ENCODE peak calls at places on chromosomes 1 and 21, in four cellular contexts. S, V, Z and E are unnamed samples.

GRCh38 chr1:50332941-50333594 is 90.2 kb downstream of the DMRTA2 start:
- DNase-seq in S (peak; percentile 59), V (peak; percentile 84), Z (peak; percentile 69), E (peak; percentile 77)

GRCh38 chr21:36976228-36976627 is 9.8 kb upstream of the HLCS start:
- DNase-seq in S (no peak), Z (no peak), V (no peak), E (no peak)

GRCh38 chr1:50047916-50048694 is 24.4 kb upstream of the AGBL4 start:
- DNase-seq in S (no peak), Z (no peak), V (no peak), E (no peak)

GRCh38 chr1:169339773-169340172 is 27.8 kb downstream of the NME7 start:
- DNase-seq in Z (no peak), S (no peak), V (no peak), E (no peak)

GRCh38 chr1:182968151-182968741 is 15.3 kb upstream of the SHCBP1L start:
- DNase-seq in S (no peak), Z (no peak), V (peak; percentile 52), E (no peak)

GRCh38 chr21:36628096-36628495 is 70.8 kb upstream of the SIM2 start:
- DNase-seq in S (no peak), V (no peak), Z (no peak), E (no peak)

GRCh38 chr1:107926436-107927080 is 38.4 kb downstream of the VAV3 start:
- DNase-seq in Z (no peak), S (no peak), V (no peak), E (no peak)

GRCh38 chr21:44960141-44961092 is 20.6 kb downstream of the SLX9 start:
- DNase-seq in Z (no peak), V (no peak), S (peak; percentile 18), E (no peak)

GRCh38 chr1:30061292-30062204 is 661.8 kb downstream of the MATN1 start:
- DNase-seq in Z (no peak), S (no peak), V (no peak), E (no peak)

GRCh38 chr1:29703596-29703995 is 467.3 kb downstream of the PTPRU start:
- DNase-seq in V (peak; percentile 50), S (no peak), Z (peak; percentile 32), E (no peak)

GRCh38 chr1:23639460-23639859 is 52.1 kb upstream of the RPL11 start:
- DNase-seq in Z (no peak), S (peak; percentile 18), V (no peak), E (no peak)

GRCh38 chr1:101147381-101147780 is 89.4 kb upstream of the S1PR1 start:
- DNase-seq in Z (no peak), V (no peak), S (no peak), E (no peak)

GRCh38 chr1:163730366-163730765 is 408.6 kb downstream of the NUF2 start:
- DNase-seq in V (peak; percentile 17), S (no peak), Z (no peak), E (no peak)

DNA sequence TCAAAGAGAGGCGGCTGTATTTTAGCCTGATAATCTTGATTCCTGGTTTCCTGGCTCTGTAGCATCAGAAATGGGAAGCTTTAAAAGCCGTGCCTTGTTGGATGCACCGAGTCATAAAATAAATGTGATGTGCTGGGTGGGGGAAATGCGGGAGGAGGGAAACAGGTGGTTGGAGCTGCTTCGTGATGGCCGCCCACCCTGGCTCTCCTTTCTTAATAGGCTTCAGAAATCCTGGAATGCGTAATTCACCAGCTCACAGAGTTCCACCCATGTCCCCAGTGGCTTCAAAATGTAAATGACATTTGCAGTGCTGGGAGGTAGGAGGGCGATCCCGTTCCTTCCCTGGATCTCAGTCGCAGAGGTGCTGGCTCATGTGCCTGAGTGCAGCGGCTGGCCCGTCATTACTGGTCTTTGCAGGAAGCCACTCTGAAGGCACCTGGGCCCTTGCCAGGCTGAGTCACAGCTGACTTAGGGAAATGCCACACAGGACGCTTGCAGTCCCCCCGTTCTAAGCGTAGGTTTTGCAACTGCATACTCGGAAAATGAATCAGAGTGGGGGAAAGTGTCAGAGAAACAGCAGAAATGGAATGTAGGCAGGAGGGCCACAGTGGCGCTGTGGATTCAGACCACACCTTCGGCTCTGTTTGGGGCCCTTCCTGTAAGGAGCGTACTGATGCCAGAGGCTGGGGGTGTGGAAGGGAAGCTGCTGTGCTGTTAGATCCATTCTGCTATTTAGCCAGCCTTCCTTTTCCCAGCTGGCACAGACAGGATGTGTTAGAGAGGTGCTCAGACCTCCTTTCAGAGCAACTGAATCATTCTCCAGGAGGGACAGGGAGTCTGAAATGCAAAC is 37.6 kb downstream of the GALNT2 start:
- DNase-seq in S (peak; percentile 92), Z (no peak), V (peak; percentile 94), E (no peak)
- TF ChIP-seq CTCF in S (peak; percentile 14), Z (no peak), V (no peak), E (peak; percentile 22)

GRCh38 chr1:31707711-31708110 is 3.9 kb upstream of the COL16A1 start:
- DNase-seq in S (no peak), Z (no peak), V (no peak), E (no peak)
- TF ChIP-seq CTCF in S (peak; percentile 11), Z (no peak), V (no peak), E (no peak)

DNA sequence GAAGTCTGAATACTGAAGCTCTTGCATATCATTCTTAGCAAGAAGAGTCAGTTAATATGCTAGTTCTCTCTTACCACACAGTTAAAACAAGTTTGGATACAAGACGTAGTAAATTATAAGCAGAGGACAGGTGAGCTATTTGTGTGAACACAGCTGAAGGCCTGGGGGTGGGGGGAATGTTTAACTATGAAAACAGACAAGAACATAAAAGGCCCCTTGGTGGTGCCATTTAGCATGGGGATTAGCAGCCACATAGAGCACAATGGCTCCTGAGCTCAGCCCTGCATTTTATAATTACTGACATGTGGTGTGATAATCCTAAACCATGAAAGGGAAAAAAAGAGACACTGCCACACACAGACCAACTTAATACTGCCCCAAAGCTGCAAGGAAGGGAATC is 94.8 kb downstream of the TGFBR3 start:
- DNase-seq in S (no peak), Z (no peak), V (peak; percentile 28), E (no peak)
- TF ChIP-seq CTCF in S (no peak), Z (no peak), V (no peak), E (no peak)

DNA sequence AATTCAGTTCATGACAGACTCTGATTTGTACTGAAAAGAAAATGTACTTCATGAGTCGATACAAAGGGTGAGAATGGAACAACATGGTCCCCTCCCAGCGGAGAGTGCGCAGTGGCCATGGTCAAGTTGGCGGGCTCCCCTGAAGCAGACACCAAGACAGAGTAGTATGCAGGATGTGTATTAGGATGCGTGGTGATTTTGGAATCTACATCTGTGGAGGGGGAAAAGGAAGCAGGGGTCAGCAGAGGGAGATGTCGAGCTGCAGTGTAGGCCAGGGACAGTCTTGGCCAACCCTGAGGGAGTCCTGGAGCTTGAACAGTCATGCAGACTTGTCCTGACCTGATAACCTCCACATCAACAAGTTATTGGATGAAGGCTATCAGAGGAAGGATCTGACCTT is 481.0 kb downstream of the OMA1 start:
- DNase-seq in Z (no peak), S (no peak), V (no peak), E (no peak)
- TF ChIP-seq CTCF in Z (no peak), S (no peak), V (no peak), E (no peak)

GRCh38 chr1:223136086-223136485 is 7.0 kb downstream of the TLR5 start:
- DNase-seq in V (no peak), S (no peak), Z (no peak), E (no peak)
- TF ChIP-seq CTCF in V (no peak), S (no peak), Z (no peak), E (no peak)

DNA sequence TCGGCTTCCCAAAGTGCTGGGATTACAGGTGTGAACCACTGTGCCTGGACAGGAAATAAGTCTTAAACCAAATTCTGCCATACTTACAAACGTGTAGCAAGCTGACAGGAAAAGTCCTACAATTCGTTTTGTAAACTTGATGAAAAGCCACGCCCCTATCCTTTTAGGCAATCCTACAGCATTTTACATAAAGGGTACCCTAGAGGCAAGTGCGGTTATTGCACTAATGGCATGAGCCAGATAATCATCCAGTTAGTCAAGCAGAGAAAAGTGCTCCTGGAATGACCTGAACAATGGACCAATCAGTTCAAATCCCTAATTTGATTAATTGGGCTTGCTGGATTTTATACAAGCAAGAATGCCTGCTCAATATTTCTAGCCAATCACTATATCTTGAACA is 338.2 kb downstream of the KIF26B start:
- DNase-seq in Z (no peak), V (no peak), S (no peak), E (no peak)
- TF ChIP-seq CTCF in Z (peak; percentile 43), V (no peak), S (no peak), E (peak; percentile 55)

DNA sequence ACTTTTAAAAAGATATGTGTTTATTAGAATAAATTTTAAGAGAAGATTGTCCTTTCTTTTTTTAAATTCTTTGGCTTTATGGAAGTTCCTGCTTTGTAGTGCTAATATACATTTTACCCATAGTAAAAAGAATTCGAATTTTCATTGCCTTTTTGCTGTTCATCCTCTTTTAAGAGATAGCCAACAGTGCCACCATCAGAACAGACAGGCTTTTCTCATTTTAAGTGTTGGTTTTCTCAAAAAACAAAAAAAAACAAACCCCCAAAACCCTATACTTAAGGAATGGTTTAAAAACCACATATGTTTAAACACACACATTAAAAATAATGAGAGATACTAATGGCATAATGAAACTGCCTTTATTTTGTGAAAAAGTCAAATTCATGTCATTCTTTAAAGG is 118.8 kb downstream of the NEK7 start:
- DNase-seq in S (no peak), Z (no peak), V (no peak), E (no peak)
- TF ChIP-seq CTCF in S (no peak), Z (no peak), V (no peak), E (no peak)

GRCh38 chr1:38489844-38490270 is 369.7 kb downstream of the RRAGC start:
- DNase-seq in S (no peak), V (peak; percentile 30), Z (peak; percentile 74), E (no peak)
- TF ChIP-seq CTCF in S (peak; percentile 48), V (peak; percentile 41), Z (peak; percentile 69), E (peak; percentile 82)

GRCh38 chr1:228236744-228237143 is 28.9 kb downstream of the OBSCN start:
- DNase-seq in Z (peak; percentile 45), V (peak; percentile 33), S (no peak), E (peak; percentile 60)
- TF ChIP-seq CTCF in Z (peak; percentile 52), V (peak; percentile 10), S (peak; percentile 63), E (peak; percentile 63)

GRCh38 chr1:54488831-54489626 is 59.0 kb upstream of the ACOT11 start:
- DNase-seq in S (peak; percentile 79), Z (peak; percentile 88), V (peak; percentile 94), E (peak; percentile 91)

GRCh38 chr1:54485417-54485816 is 62.6 kb upstream of the ACOT11 start:
- DNase-seq in V (peak; percentile 5), S (no peak), Z (no peak), E (no peak)

GRCh38 chr1:54487571-54488050 is 60.4 kb upstream of the ACOT11 start:
- DNase-seq in S (peak; percentile 43), Z (no peak), V (peak; percentile 15), E (no peak)

GRCh38 chr1:54488065-54488750 is 59.8 kb upstream of the ACOT11 start:
- DNase-seq in Z (peak; percentile 92), S (peak; percentile 95), V (peak; percentile 97), E (peak; percentile 96)

DNA sequence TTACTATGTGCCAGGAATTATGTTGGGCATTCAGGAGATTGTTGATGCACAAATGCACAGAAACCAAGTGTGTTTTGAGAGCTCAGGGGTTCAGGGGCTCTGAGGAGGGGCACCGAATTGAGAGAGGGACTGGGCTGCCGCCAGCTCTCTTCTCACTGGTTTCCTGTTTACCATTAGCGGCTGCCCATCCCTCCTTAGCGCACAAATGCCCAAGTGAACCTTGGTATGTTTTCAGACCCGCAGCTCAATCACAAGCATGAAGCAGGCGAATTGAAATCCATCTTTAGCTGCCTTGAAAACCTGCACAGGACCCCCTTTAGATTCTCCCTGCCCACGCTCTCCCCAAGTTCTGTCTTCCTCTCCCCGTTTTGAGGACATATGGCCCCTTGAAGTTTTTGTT is 61.2 kb upstream of the ACOT11 start:
- DNase-seq in S (no peak), Z (no peak), V (peak; percentile 28), E (no peak)
- TF ChIP-seq CTCF in S (no peak), Z (no peak), V (no peak), E (no peak)